ENCODE peak calls at places on chromosomes 6 and 20, in five cellular contexts. H is HFF-Myc, W is mucosa of gallbladder, R is EL, Q is fibroblast of lung. G is an unnamed sample.

GRCh38 chr6:5504078-5504477 is 242.8 kb downstream of the FARS2 start:
- DNase-seq in W (no peak), Q (no peak), H (no peak), R (no peak), G (no peak)

GRCh38 chr20:59518881-59519706 is 85.2 kb upstream of the PHACTR3 start:
- DNase-seq in W (peak; percentile 25), H (peak; percentile 12), Q (peak; percentile 28), R (peak; percentile 43), G (peak; percentile 43)

GRCh38 chr6:138128096-138128495 is 20.9 kb upstream of the PERP start:
- DNase-seq in R (no peak), W (no peak), H (no peak), Q (no peak), G (no peak)

GRCh38 chr20:44050925-44051660 is 135.9 kb downstream of the JPH2 start:
- DNase-seq in R (no peak), H (no peak), W (no peak), Q (no peak), G (no peak)

GRCh38 chr6:36998723-36999466 is 6.6 kb upstream of the FGD2 start:
- DNase-seq in W (no peak), R (no peak), H (no peak), Q (no peak), G (no peak)

GRCh38 chr20:39269031-39269461 is 306.9 kb downstream of the DHX35 start:
- DNase-seq in Q (peak; percentile 8), H (no peak), R (peak; percentile 25), W (peak; percentile 21), G (peak; percentile 9)

GRCh38 chr6:156729248-156729647 is 47.9 kb upstream of the ARID1B start:
- DNase-seq in H (peak; percentile 31), W (no peak), Q (peak; percentile 85), R (peak; percentile 80), G (peak; percentile 87)

GRCh38 chr20:3410464-3410863 is 3.0 kb upstream of the DNAAF9 start:
- DNase-seq in Q (no peak), R (no peak), H (no peak), W (no peak), G (no peak)

GRCh38 chr6:11616200-11616611 is 78.7 kb downstream of the TMEM170B start:
- DNase-seq in Q (peak; percentile 97), H (no peak), W (no peak), R (peak; percentile 98), G (peak; percentile 30)

GRCh38 chr6:114281496-114281895 is 61.3 kb downstream of the HS3ST5 start:
- DNase-seq in R (no peak), H (no peak), Q (no peak), W (no peak), G (no peak)

GRCh38 chr20:1171461-1172093 is 13.2 kb downstream of the TMEM74B start:
- DNase-seq in W (peak; percentile 33), R (peak; percentile 34), Q (peak; percentile 18), H (no peak), G (no peak)

GRCh38 chr6:166488081-166488685 is 98.3 kb downstream of the RAMACL start:
- DNase-seq in W (peak; percentile 61), H (peak; percentile 44), R (no peak), Q (no peak), G (peak; percentile 8)

GRCh38 chr6:125116170-125116569 is 37.4 kb upstream of the TPD52L1 start:
- DNase-seq in R (no peak), H (no peak), W (no peak), Q (no peak), G (no peak)

GRCh38 chr20:56628015-56628872 is 862 bp upstream of the TFAP2C start:
- DNase-seq in H (no peak), R (peak; percentile 43), W (no peak), Q (no peak), G (no peak)

GRCh38 chr6:140979642-140980091 is 1153.1 kb upstream of the GJE1 start:
- DNase-seq in Q (peak; percentile 95), H (no peak), W (peak; percentile 15), R (peak; percentile 72), G (peak; percentile 51)

GRCh38 chr20:45300961-45301360 is 5.7 kb upstream of the RBPJL start:
- DNase-seq in H (no peak), R (peak; percentile 52), W (no peak), Q (peak; percentile 14), G (peak; percentile 65)

G was measured in HT1080.